ENCODE peak calls at places on chromosome 10, in nine cellular contexts. M is renal cortical epithelial cell; O is activated CD4-positive, CD25-positive, alpha-beta regulatory T cell treated with anti-CD3 and anti-CD28 coated beads, Interleukin-2, amount 50 U/mL, for 72 hours; Y is stimulated activated CD4-positive, alpha-beta T cell treated with anti-CD3 and anti-CD28 coated beads, Interleukin-2, amount 100 ng/mL, for 24 hours; K is EH; T is Right ventricle myocardium superior; S is SJSA1; H is mucosa of descending colon; L is anterior cingulate cortex. P is an unnamed sample.

GRCh38 chr10:27601519-27601918 is 97.4 kb downstream of the RAB18 start:
- DNase-seq in O (no peak), L (no peak), T (no peak), M (no peak), S (no peak), K (no peak), H (no peak), Y (no peak), P (no peak)

GRCh38 chr10:132654121-132654571 is 116.6 kb downstream of the INPP5A start:
- DNase-seq in H (no peak), M (no peak), Y (no peak), K (no peak), L (no peak), O (no peak), S (no peak), T (peak), P (no peak)

GRCh38 chr10:132497083-132497680 is 40.4 kb upstream of the INPP5A start:
- DNase-seq in S (peak), T (peak), H (no peak), M (no peak), K (no peak), L (peak), O (no peak), Y (no peak), P (no peak)

GRCh38 chr10:94043431-94043990 is 49.8 kb downstream of the PLCE1 start:
- DNase-seq in O (no peak), T (no peak), L (no peak), H (no peak), K (peak), Y (no peak), S (no peak), M (no peak), P (no peak)

GRCh38 chr10:6769704-6770417 is 189.8 kb upstream of the PRKCQ start:
- DNase-seq in K (no peak), H (no peak), O (no peak), M (no peak), Y (no peak), T (no peak), L (no peak), S (no peak), P (no peak)

GRCh38 chr10:115762029-115762428 is 511.0 kb downstream of the GFRA1 start:
- DNase-seq in L (no peak), S (no peak), K (no peak), T (no peak), H (no peak), M (no peak), O (no peak), Y (no peak), P (no peak)

GRCh38 chr10:6124666-6125065 is 35.8 kb downstream of the RBM17 start:
- DNase-seq in S (no peak), T (peak), M (peak), Y (no peak), L (peak), H (peak), O (no peak), K (peak), P (peak)

GRCh38 chr10:35639651-35640311 is 2.3 kb downstream of the FZD8 start:
- DNase-seq in M (no peak), K (peak), H (peak), L (peak), Y (peak), O (no peak), S (no peak), T (peak), P (no peak)

GRCh38 chr10:130179640-130180039 is 43.4 kb downstream of the GLRX3 start:
- DNase-seq in T (no peak), L (peak), H (peak), O (no peak), M (peak), Y (peak), S (no peak), K (peak), P (no peak)

GRCh38 chr10:91022390-91022789 is 101.5 kb upstream of the ANKRD1 start:
- DNase-seq in M (no peak), Y (no peak), H (no peak), K (no peak), S (no peak), O (no peak), T (no peak), L (no peak), P (no peak)

GRCh38 chr10:99681553-99681952 is 22.2 kb downstream of the ENTPD7 start:
- DNase-seq in S (no peak), T (no peak), H (no peak), M (peak), L (no peak), O (no peak), K (peak), Y (no peak), P (no peak)

GRCh38 chr10:21217107-21217506 is 308.4 kb downstream of the SKIDA1 start:
- DNase-seq in K (no peak), S (no peak), M (no peak), L (no peak), Y (no peak), H (no peak), O (no peak), T (no peak), P (no peak)

GRCh38 chr10:79003183-79004100 is 65.3 kb upstream of the ZMIZ1 start:
- DNase-seq in H (no peak), K (no peak), O (no peak), Y (no peak), M (peak), T (no peak), L (no peak), S (no peak), P (no peak)

GRCh38 chr10:122374246-122374858 is at the start of gene PLEKHA1:
- DNase-seq in O (peak), S (peak), M (peak), Y (peak), T (peak), L (peak), K (peak), H (peak), P (peak)